ENCODE peak calls at places on chromosomes 4 and X, in seven cellular contexts. B is IMR-90, I is PC-3, Y is left ventricle myocardium inferior, R is stomach, D is A549, G is HCT116. V is an unnamed sample. For H3K4me1, the result is how much of the 10 kb centered on the place peaks cover.

GRCh38 chrX:150693782-150694574 is 782 bp downstream of the MTMR1 start:
- DNase-seq in Y (peak), D (peak), R (peak), B (peak), G (peak), I (peak), V (peak)

GRCh38 chr4:32025840-32026459 is 1305.8 kb downstream of the PCDH7 start:
- DNase-seq in Y (no peak), B (no peak), I (peak), G (peak), R (no peak), D (peak), V (no peak)

GRCh38 chr4:125021189-125021588 is 293.6 kb upstream of the FAT4 start:
- DNase-seq in R (no peak), I (peak), Y (no peak), B (peak), G (no peak), D (no peak), V (no peak)

GRCh38 chr4:169975837-169976796 is 50.1 kb downstream of the MFAP3L start:
- DNase-seq in Y (no peak), D (peak), I (no peak), R (no peak), G (no peak), B (no peak), V (no peak)

GRCh38 chr4:97987019-97987648 is 156.1 kb downstream of the STPG2 start:
- DNase-seq in G (peak), R (no peak), Y (no peak), I (peak), B (no peak), D (peak), V (no peak)

GRCh38 chrX:140661657-140662056 is 47.9 kb upstream of the LINC00632 start:
- DNase-seq in I (peak), G (no peak), R (no peak), Y (no peak), D (no peak), B (peak), V (no peak)

GRCh38 chrX:747176-747575 is 116.6 kb downstream of the SHOX start:
- DNase-seq in Y (no peak), D (no peak), G (no peak), B (no peak), R (no peak), I (no peak), V (no peak)

GRCh38 chr4:113446019-113446418 is 315.5 kb downstream of the CAMK2D start:
- DNase-seq in D (peak), G (peak), I (peak), R (no peak), Y (no peak), B (peak), V (no peak)

GRCh38 chr4:158775091-158775651 is 6.3 kb downstream of the FNIP2 start:
- DNase-seq in I (peak), D (peak), G (no peak), B (peak), R (no peak), Y (no peak), V (no peak)

GRCh38 chr4:68673143-68673542 is 2.7 kb upstream of the UGT2B15 start:
- DNase-seq in B (no peak), I (no peak), R (no peak), D (no peak), Y (no peak), G (no peak), V (no peak)

DNA sequence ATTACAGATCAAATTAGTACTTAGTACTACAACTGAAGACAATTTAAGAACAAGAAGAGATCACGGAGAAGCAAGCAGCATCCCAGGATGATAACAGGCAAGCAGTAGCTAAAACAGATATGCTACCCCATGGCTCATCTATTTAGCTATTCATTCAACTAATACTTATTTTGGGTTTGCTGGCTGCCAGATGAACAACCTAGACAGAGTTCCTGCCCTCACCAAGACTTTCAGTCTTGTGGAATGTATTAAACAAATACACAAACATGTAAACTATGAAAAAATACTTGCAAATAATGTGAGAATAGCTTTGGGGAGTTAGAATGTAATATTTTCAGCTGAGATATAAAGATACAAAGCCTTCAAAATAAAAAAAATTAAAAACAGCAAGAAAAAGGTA is 2.4 kb upstream of the CORIN start:
- DNase-seq in D (no peak), Y (no peak), I (no peak), R (no peak), G (no peak), B (no peak), V (no peak)
- H3K4me1 ChIP-seq in D (under half), Y (under half), I (under half), R (under half), G (under half), B (under half), V (under half)

GRCh38 chr4:148287111-148287510 is 155.1 kb downstream of the NR3C2 start:
- DNase-seq in D (no peak), I (no peak), R (no peak), B (no peak), Y (no peak), G (no peak), V (no peak)

GRCh38 chr4:148288448-148288847 is 153.8 kb downstream of the NR3C2 start:
- DNase-seq in Y (peak), G (no peak), R (peak), D (no peak), B (no peak), I (no peak), V (no peak)

GRCh38 chr4:148283665-148284064 is 158.5 kb downstream of the NR3C2 start:
- DNase-seq in B (no peak), I (no peak), D (no peak), Y (no peak), G (no peak), R (no peak), V (no peak)

GRCh38 chr4:148286043-148286442 is 156.2 kb downstream of the NR3C2 start:
- DNase-seq in B (no peak), Y (no peak), R (no peak), I (no peak), D (no peak), G (no peak), V (no peak)

DNA sequence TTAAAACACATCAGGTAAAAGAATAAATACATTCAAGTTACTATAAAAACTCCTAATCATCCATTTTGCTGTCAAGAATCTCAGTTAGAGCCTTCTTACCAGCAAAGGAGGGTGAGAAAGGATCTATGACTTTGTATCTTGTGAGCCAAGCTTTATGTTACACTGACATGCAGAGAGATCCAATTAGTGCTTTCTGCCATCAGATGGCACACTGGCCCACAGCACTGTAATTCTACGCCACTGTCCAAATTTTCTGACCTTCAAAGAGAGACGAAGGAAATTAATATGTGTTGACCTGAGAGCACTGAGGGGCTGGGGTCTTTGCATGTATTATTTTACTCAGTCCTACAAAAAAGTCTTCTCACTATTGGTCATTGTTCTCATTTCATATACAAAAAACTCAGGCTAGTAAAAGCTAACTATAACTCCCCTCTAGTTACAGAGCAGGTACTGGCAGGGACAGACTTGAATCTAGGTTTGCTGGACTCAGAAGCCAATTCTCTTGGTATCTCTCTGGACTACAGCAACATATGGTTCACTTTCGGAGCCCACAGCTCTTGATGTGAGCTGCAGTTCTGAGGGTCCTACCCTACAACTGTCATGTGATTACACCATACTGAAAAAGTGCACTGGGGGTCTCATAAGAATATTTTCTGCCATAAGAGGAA is 157.6 kb downstream of the NR3C2 start:
- DNase-seq in I (peak), B (no peak), G (no peak), Y (no peak), D (no peak), R (no peak), V (no peak)
- TF ChIP-seq CTCF in I (peak), B (peak), G (peak), Y (peak), D (no peak), R (no peak), V (no peak)

GRCh38 chrX:97860206-97860605 is 976.5 kb downstream of the RPA4 start:
- DNase-seq in D (no peak), B (peak), Y (no peak), G (no peak), I (peak), R (no peak), V (no peak)

GRCh38 chrX:97858592-97858991 is 974.9 kb downstream of the RPA4 start:
- DNase-seq in I (peak), R (no peak), B (peak), D (no peak), Y (no peak), G (no peak), V (no peak)

DNA sequence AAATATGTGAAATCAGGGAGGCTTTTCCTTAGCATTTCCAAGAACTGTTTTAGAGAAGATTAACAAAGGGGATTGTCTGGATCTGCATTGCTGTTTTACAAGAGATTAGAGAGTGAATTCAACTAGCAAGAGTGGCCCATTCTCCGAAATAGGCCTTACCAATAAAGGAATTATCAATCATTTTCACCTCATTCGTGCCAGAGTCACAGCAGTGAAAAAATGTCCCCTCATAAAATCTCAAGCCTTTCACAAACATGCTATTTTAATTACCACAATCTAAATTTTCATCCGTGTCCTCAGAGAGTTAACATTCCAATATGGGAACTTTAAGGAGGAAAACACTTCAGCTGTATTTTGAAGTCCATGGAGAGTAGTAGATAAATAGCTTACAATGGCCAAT is 979.6 kb downstream of the RPA4 start:
- DNase-seq in B (no peak), Y (no peak), I (no peak), D (no peak), R (no peak), G (no peak), V (no peak)
- H3K4me3 ChIP-seq in B (no peak), Y (no peak), I (no peak), D (no peak), R (no peak), G (no peak), V (no peak)

DNA sequence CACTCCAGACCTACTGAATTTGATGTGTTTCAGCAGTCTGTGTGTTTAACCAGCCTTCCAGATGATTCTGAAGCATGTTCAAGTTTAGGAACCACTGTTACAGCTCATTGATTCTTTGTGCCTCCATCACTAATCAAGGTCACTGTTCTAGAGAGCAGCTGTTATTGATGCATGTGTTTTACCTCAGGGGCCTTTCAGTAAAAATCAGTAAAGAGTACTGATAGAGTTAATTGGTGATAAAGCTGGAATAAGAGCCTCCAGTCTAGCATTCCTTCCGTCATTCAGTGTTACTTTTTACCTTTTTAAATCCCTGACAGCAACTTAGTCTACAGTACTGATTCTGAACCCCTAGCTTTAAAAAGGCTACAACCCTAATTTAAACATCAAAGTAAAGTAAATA is 12.9 kb downstream of the CPEB2 start:
- DNase-seq in B (no peak), R (no peak), I (no peak), G (no peak), D (no peak), Y (no peak), V (no peak)
- H3K4me1 ChIP-seq in B (under half), R (half or more), I (under half), G (under half), D (half or more), Y (half or more), V (under half)

GRCh38 chr4:121449416-121449815 is 68.6 kb upstream of the QRFPR start:
- DNase-seq in I (no peak), R (no peak), Y (no peak), D (no peak), G (no peak), B (no peak), V (no peak)
- TF ChIP-seq CTCF in I (no peak), R (no peak), Y (no peak), D (no peak), G (no peak), B (no peak), V (no peak)

GRCh38 chrX:148270499-148270898 is 229.9 kb upstream of the AFF2 start:
- DNase-seq in I (no peak), R (no peak), D (no peak), B (no peak), G (no peak), Y (no peak), V (no peak)

GRCh38 chrX:148269513-148269912 is 230.9 kb upstream of the AFF2 start:
- DNase-seq in R (no peak), B (no peak), I (no peak), D (no peak), G (no peak), Y (no peak), V (no peak)

GRCh38 chrX:148268646-148269045 is 231.8 kb upstream of the AFF2 start:
- DNase-seq in I (no peak), Y (no peak), B (no peak), G (no peak), D (no peak), R (no peak), V (no peak)

GRCh38 chrX:148265829-148266228 is 234.6 kb upstream of the AFF2 start:
- DNase-seq in I (no peak), G (no peak), D (no peak), B (no peak), R (no peak), Y (no peak), V (no peak)

DNA sequence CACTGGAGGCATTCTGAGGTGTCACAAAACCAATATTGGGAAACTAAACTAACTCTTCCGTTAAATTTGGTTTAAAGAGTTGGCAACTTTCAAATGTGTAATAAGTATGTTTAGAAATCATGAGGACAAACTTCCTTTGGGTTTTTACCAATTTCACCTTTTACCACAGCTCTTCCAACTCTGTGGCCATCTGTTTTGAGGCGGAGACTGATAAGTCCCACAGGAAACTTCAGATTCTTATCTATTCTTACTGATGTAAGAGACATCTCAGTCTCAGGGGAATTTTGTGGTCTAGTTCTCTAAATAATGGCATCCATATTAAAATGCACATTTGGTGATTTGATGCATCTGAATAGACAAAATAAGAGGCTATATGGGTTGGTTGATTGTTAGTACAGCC is 229.2 kb upstream of the AFF2 start:
- DNase-seq in R (no peak), I (no peak), G (no peak), B (no peak), Y (no peak), D (no peak), V (no peak)
- H3K4me3 ChIP-seq in R (no peak), I (no peak), G (no peak), B (no peak), Y (no peak), D (no peak), V (no peak)

GRCh38 chr4:123740236-123740635 is 343.6 kb downstream of the SPRY1 start:
- DNase-seq in G (no peak), R (no peak), B (no peak), D (no peak), Y (no peak), I (no peak), V (no peak)
- H3K4me1 ChIP-seq in G (under half), R (under half), B (under half), D (under half), Y (under half), I (under half), V (under half)

GRCh38 chr4:173170210-173170778 is 1.7 kb downstream of the GALNT7 start:
- DNase-seq in G (no peak), R (no peak), D (no peak), I (peak), B (no peak), Y (no peak), V (no peak)

GRCh38 chr4:173169428-173170209 is 1.0 kb downstream of the GALNT7 start:
- DNase-seq in D (peak), B (peak), R (peak), G (no peak), I (peak), Y (peak), V (peak)

GRCh38 chr4:173169178-173169427 is 492 bp downstream of the GALNT7 start:
- DNase-seq in D (no peak), G (no peak), I (peak), R (no peak), B (no peak), Y (no peak), V (no peak)

GRCh38 chr4:173171987-173172386 is 3.4 kb downstream of the GALNT7 start:
- DNase-seq in I (no peak), Y (no peak), R (no peak), B (no peak), D (no peak), G (no peak), V (no peak)

DNA sequence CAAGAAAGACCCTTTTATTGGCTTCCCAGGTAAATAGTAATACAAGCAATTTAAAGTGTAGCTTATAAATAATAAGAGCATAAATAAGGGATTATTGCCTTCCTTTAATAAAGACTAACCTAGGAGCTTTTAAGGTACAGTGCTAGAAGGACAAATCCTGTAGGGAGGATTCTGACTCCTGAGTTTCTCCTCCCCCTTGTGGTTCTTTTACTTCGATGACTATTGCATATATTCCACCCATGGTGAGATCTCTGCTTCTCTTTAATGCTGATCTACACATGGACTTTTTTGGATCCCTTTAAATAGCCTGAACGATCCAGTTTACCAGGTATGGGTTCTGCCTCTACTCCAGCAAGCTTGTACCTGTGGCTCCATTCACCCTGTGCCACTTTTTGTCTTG is 2.5 kb downstream of the GALNT7 start:
- DNase-seq in R (no peak), D (peak), G (no peak), I (peak), B (peak), Y (no peak), V (no peak)
- TF ChIP-seq CTCF in R (no peak), D (peak), G (peak), I (peak), B (peak), Y (peak), V (no peak)

GRCh38 chrX:54494970-54495813 is 842 bp downstream of the FGD1 start:
- DNase-seq in D (peak), R (peak), G (no peak), B (peak), I (peak), Y (no peak), V (no peak)
- H3K4me3 ChIP-seq in D (peak), R (peak), G (peak), B (peak), I (peak), Y (peak), V (peak)